ENCODE peak calls at places on chromosomes 13 and 19, in five cellular contexts. Q is C1 segment of cervical spinal cord, R is cardiac fibroblast, Z is SK-N-SH, Y is posterior cingulate gyrus. X is an unnamed sample.

GRCh38 chr13:36919833-36920611 is at the start of gene SMAD9:
- DNase-seq in Q (peak; percentile 26), R (peak; percentile 61), Z (peak; percentile 91), Y (peak; percentile 61), X (no peak)

GRCh38 chr13:73532582-73532981 is 473.8 kb downstream of the KLF5 start:
- DNase-seq in Q (no peak), R (no peak), Z (no peak), Y (no peak), X (no peak)

GRCh38 chr19:13864513-13865242 is 12.3 kb upstream of the NANOS3 start:
- DNase-seq in Q (no peak), R (no peak), Z (peak; percentile 85), Y (no peak), X (no peak)

GRCh38 chr13:30581582-30581981 is 36.1 kb upstream of the USPL1 start:
- DNase-seq in Q (no peak), R (peak; percentile 41), Z (no peak), Y (no peak), X (no peak)

GRCh38 chr19:49701271-49701786 is 10.4 kb downstream of the CPT1C start:
- DNase-seq in Q (no peak), R (no peak), Z (peak; percentile 44), Y (no peak), X (no peak)

GRCh38 chr13:36282818-36283432 is 14.7 kb downstream of the CCDC169 start:
- DNase-seq in Q (no peak), R (peak; percentile 67), Z (peak; percentile 44), Y (no peak), X (peak; percentile 9)

GRCh38 chr13:44237276-44237767 is 136.3 kb upstream of the SERP2 start:
- DNase-seq in Q (peak; percentile 58), R (peak; percentile 99), Z (peak; percentile 24), Y (peak; percentile 68), X (no peak)

GRCh38 chr19:41354343-41354974 is 737 bp upstream of the TGFB1 start:
- DNase-seq in Q (no peak), R (no peak), Z (no peak), Y (no peak), X (no peak)

GRCh38 chr19:52398091-52398461 is 427 bp downstream of the ZNF528 start:
- DNase-seq in Q (no peak), R (no peak), Z (peak; percentile 64), Y (no peak), X (no peak)

GRCh38 chr13:78022164-78022877 is 103.7 kb upstream of the EDNRB start:
- DNase-seq in Q (no peak), R (peak; percentile 86), Z (no peak), Y (peak; percentile 7), X (peak; percentile 5)

GRCh38 chr19:20359933-20360720 is 193.1 kb downstream of the ZNF486 start:
- DNase-seq in Q (no peak), R (no peak), Z (peak; percentile 57), Y (peak; percentile 25), X (no peak)

GRCh38 chr19:31350033-31350692 is 927 bp upstream of the TSHZ3 start:
- DNase-seq in Q (no peak), R (peak; percentile 42), Z (peak; percentile 81), Y (no peak), X (no peak)

GRCh38 chr19:11995174-11995573 is 30.3 kb downstream of the ZNF763 start:
- DNase-seq in Q (no peak), R (peak; percentile 72), Z (no peak), Y (no peak), X (no peak)

GRCh38 chr13:112623051-112623711 is 35.2 kb upstream of the TUBGCP3 start:
- DNase-seq in Q (no peak), R (no peak), Z (no peak), Y (no peak), X (no peak)

GRCh38 chr13:54287062-54287764 is 1258.6 kb downstream of the OLFM4 start:
- DNase-seq in Q (no peak), R (no peak), Z (no peak), Y (no peak), X (no peak)

GRCh38 chr13:35700661-35701060 is 224.2 kb upstream of the MAB21L1 start:
- DNase-seq in Q (no peak), R (peak; percentile 44), Z (no peak), Y (no peak), X (no peak)

GRCh38 chr19:1224847-1225246 is 13.0 kb downstream of the CBARP start:
- DNase-seq in Q (no peak), R (no peak), Z (no peak), Y (no peak), X (no peak)

GRCh38 chr13:51912091-51912490 is 50.3 kb downstream of the CCDC70 start:
- DNase-seq in Q (peak; percentile 49), R (no peak), Z (no peak), Y (peak; percentile 64), X (no peak)

GRCh38 chr13:19658831-19659230 is 25.4 kb downstream of the MPHOSPH8 start:
- DNase-seq in Q (no peak), R (no peak), Z (no peak), Y (no peak), X (no peak)

GRCh38 chr19:10718205-10719196 is 622 bp downstream of the DNM2 start:
- DNase-seq in Q (no peak), R (peak; percentile 49), Z (peak; percentile 70), Y (peak; percentile 34), X (no peak)

GRCh38 chr13:20704459-20705069 is 1.1 kb downstream of the IL17D start:
- DNase-seq in Q (no peak), R (no peak), Z (no peak), Y (no peak), X (no peak)

GRCh38 chr13:60654405-60654804 is 257.4 kb downstream of the TDRD3 start:
- DNase-seq in Q (no peak), R (peak; percentile 41), Z (no peak), Y (peak; percentile 54), X (no peak)

GRCh38 chr13:26442541-26442940 is 114.9 kb upstream of the WASF3 start:
- DNase-seq in Q (no peak), R (peak; percentile 75), Z (no peak), Y (no peak), X (no peak)

X was measured in keratinocyte.